ENCODE peak calls at places on chromosome 2, in ten cellular contexts. K is tibial nerve, F is esophagus squamous epithelium, I is endothelial cell of umbilical vein, Q is right cardiac atrium, R is sigmoid colon, Z is tibial artery, P is A673, N is iPS DF 6.9, L is neuronal stem cell. T is an unnamed sample.

GRCh38 chr2:172082105-172082943 is 3.0 kb upstream of the DLX1 start:
- DNase-seq in K (no peak), F (no peak), I (no peak), Q (peak), R (no peak), Z (no peak), P (no peak), N (no peak), L (peak), T (no peak)

GRCh38 chr2:64831977-64832328 is 157.2 kb upstream of the SLC1A4 start:
- DNase-seq in K (no peak), F (no peak), I (no peak), Q (no peak), R (no peak), Z (no peak), P (no peak), N (no peak), L (no peak), T (no peak)

GRCh38 chr2:100962366-100963025 is 39.6 kb upstream of the RPL31 start:
- DNase-seq in K (no peak), F (no peak), I (no peak), Q (no peak), R (peak), Z (no peak), P (no peak), N (no peak), L (no peak), T (peak)

GRCh38 chr2:124804014-124804940 is 779.2 kb downstream of the CNTNAP5 start:
- DNase-seq in K (no peak), F (no peak), I (no peak), Q (no peak), R (no peak), Z (no peak), P (peak), N (peak), L (peak), T (no peak)

GRCh38 chr2:16296331-16297250 is 356.2 kb downstream of the MYCN start:
- DNase-seq in K (no peak), F (no peak), I (no peak), Q (no peak), R (no peak), Z (no peak), P (no peak), N (no peak), L (no peak), T (no peak)

GRCh38 chr2:85712849-85713612 is 18.9 kb downstream of the GNLY start:
- DNase-seq in K (no peak), F (no peak), I (peak), Q (peak), R (no peak), Z (peak), P (no peak), N (no peak), L (no peak), T (peak)

GRCh38 chr2:44016282-44016681 is 20.5 kb upstream of the LRPPRC start:
- DNase-seq in K (no peak), F (no peak), I (peak), Q (peak), R (no peak), Z (no peak), P (peak), N (peak), L (peak), T (no peak)

GRCh38 chr2:133240505-133241230 is 327.6 kb downstream of the NCKAP5 start:
- DNase-seq in K (no peak), F (no peak), I (peak), Q (no peak), R (no peak), Z (no peak), P (peak), N (no peak), L (no peak), T (no peak)

GRCh38 chr2:86000131-86000937 is 105.4 kb downstream of the POLR1A start:
- DNase-seq in K (no peak), F (no peak), I (peak), Q (no peak), R (no peak), Z (no peak), P (peak), N (no peak), L (no peak), T (no peak)

GRCh38 chr2:239299218-239299939 is 101.4 kb downstream of the HDAC4 start:
- DNase-seq in K (no peak), F (no peak), I (no peak), Q (peak), R (peak), Z (peak), P (no peak), N (no peak), L (no peak), T (peak)

GRCh38 chr2:235594964-235595363 is 101.1 kb downstream of the AGAP1 start:
- DNase-seq in K (no peak), F (no peak), I (no peak), Q (no peak), R (no peak), Z (no peak), P (no peak), N (no peak), L (no peak), T (no peak)

GRCh38 chr2:159209341-159210306 is 76.9 kb downstream of the WDSUB1 start:
- DNase-seq in K (no peak), F (no peak), I (no peak), Q (peak), R (no peak), Z (no peak), P (no peak), N (no peak), L (no peak), T (no peak)

GRCh38 chr2:102206666-102207341 is 20.0 kb downstream of the IL1RL2 start:
- DNase-seq in K (no peak), F (no peak), I (no peak), Q (no peak), R (no peak), Z (no peak), P (no peak), N (no peak), L (no peak), T (no peak)

GRCh38 chr2:25131567-25132295 is 36.6 kb downstream of the POMC start:
- DNase-seq in K (peak), F (no peak), I (no peak), Q (peak), R (no peak), Z (no peak), P (no peak), N (no peak), L (peak), T (peak)

GRCh38 chr2:74149249-74149530 is 1.5 kb upstream of the BOLA3 start:
- DNase-seq in K (no peak), F (no peak), I (no peak), Q (no peak), R (no peak), Z (no peak), P (no peak), N (no peak), L (no peak), T (no peak)

GRCh38 chr2:24512404-24512803 is 21.4 kb downstream of the NCOA1 start:
- DNase-seq in K (no peak), F (no peak), I (no peak), Q (no peak), R (no peak), Z (no peak), P (no peak), N (no peak), L (no peak), T (no peak)

GRCh38 chr2:154637426-154637825 is 61.1 kb upstream of the KCNJ3 start:
- DNase-seq in K (no peak), F (no peak), I (no peak), Q (no peak), R (no peak), Z (no peak), P (no peak), N (no peak), L (no peak), T (no peak)

GRCh38 chr2:100826494-100826893 is 6.6 kb downstream of the NPAS2 start:
- DNase-seq in K (no peak), F (no peak), I (no peak), Q (no peak), R (no peak), Z (no peak), P (no peak), N (no peak), L (no peak), T (no peak)

GRCh38 chr2:190446750-190447516 is 38.8 kb downstream of the MFSD6 start:
- DNase-seq in K (no peak), F (no peak), I (no peak), Q (no peak), R (no peak), Z (no peak), P (no peak), N (no peak), L (no peak), T (no peak)

GRCh38 chr2:219570194-219570923 is 980 bp downstream of the OBSL1 start:
- DNase-seq in K (no peak), F (no peak), I (peak), Q (peak), R (no peak), Z (no peak), P (no peak), N (no peak), L (peak), T (peak)

GRCh38 chr2:183543731-183544130 is 419.5 kb downstream of the NUP35 start:
- DNase-seq in K (no peak), F (no peak), I (no peak), Q (no peak), R (no peak), Z (no peak), P (no peak), N (no peak), L (no peak), T (peak)

GRCh38 chr2:52995439-52995838 is 772.2 kb upstream of the CHAC2 start:
- DNase-seq in K (no peak), F (no peak), I (no peak), Q (no peak), R (no peak), Z (no peak), P (peak), N (no peak), L (no peak), T (no peak)

GRCh38 chr2:202038471-202039277 is 5.0 kb downstream of the FZD7 start:
- DNase-seq in K (no peak), F (no peak), I (no peak), Q (peak), R (no peak), Z (no peak), P (no peak), N (no peak), L (no peak), T (no peak)

GRCh38 chr2:133342283-133342895 is 225.9 kb downstream of the NCKAP5 start:
- DNase-seq in K (no peak), F (no peak), I (no peak), Q (no peak), R (no peak), Z (no peak), P (no peak), N (no peak), L (peak), T (no peak)

GRCh38 chr2:121640380-121641326 is 8.6 kb downstream of the CLASP1 start:
- DNase-seq in K (no peak), F (no peak), I (no peak), Q (no peak), R (no peak), Z (no peak), P (no peak), N (no peak), L (no peak), T (no peak)

GRCh38 chr2:152504618-152505017 is 169.6 kb downstream of the FMNL2 start:
- DNase-seq in K (no peak), F (no peak), I (no peak), Q (no peak), R (no peak), Z (no peak), P (no peak), N (no peak), L (no peak), T (no peak)

GRCh38 chr2:23803965-23804542 is 122.9 kb downstream of the ATAD2B start:
- DNase-seq in K (no peak), F (no peak), I (peak), Q (peak), R (no peak), Z (no peak), P (peak), N (peak), L (no peak), T (peak)

GRCh38 chr2:202101049-202101579 is 28.1 kb downstream of the KIAA2012 start:
- DNase-seq in K (no peak), F (no peak), I (no peak), Q (no peak), R (no peak), Z (no peak), P (no peak), N (no peak), L (no peak), T (no peak)

GRCh38 chr2:6254446-6254845 is 562.3 kb downstream of the SOX11 start:
- DNase-seq in K (no peak), F (no peak), I (no peak), Q (no peak), R (no peak), Z (no peak), P (peak), N (no peak), L (no peak), T (no peak)
- H3K27ac ChIP-seq in K (no peak), F (no peak), I (no peak), Q (no peak), R (no peak), Z (no peak), P (no peak), N (no peak), L (no peak), T (no peak)

GRCh38 chr2:98027535-98027934 is 31.8 kb upstream of the TMEM131 start:
- DNase-seq in K (no peak), F (no peak), I (no peak), Q (no peak), R (no peak), Z (no peak), P (no peak), N (no peak), L (no peak), T (no peak)

GRCh38 chr2:98028931-98029717 is 33.4 kb upstream of the TMEM131 start:
- DNase-seq in K (no peak), F (no peak), I (no peak), Q (no peak), R (no peak), Z (no peak), P (no peak), N (no peak), L (no peak), T (no peak)

GRCh38 chr2:98026927-98027522 is 31.3 kb upstream of the TMEM131 start:
- DNase-seq in K (no peak), F (no peak), I (no peak), Q (no peak), R (no peak), Z (no peak), P (no peak), N (no peak), L (no peak), T (no peak)

GRCh38 chr2:98029718-98030222 is 34.0 kb upstream of the TMEM131 start:
- DNase-seq in K (no peak), F (no peak), I (no peak), Q (no peak), R (no peak), Z (no peak), P (no peak), N (no peak), L (no peak), T (no peak)

DNA sequence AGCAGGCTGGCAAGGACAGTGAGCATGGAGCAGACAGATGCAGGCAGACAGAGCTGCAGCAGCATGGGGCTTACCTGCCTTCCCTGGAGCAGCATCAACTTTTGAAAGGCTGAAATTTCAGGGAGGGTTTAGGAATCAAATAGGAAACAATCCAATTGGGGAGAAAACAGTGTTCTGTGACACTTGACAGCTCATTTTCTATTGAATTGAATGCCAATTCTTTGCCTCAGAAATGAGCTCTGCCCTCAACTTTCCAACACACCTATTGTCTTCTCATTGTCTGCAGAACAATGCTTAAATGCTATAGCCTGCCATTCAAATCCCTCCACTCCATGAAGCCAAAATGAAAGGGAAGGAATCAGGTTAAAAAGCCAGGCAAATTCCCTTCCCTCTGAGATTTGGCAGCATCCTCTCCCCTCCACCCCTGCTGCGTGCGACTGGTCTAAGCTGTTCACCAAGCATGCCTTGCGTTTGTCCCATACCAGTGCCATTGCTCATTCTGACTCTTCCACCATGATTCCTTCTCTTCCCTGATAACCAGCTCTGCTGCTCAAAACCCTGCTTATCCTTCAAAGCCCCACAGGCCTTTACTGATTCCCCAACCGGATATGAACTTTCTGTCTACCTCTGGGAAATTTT is 32.3 kb upstream of the TMEM131 start:
- DNase-seq in K (no peak), F (no peak), I (no peak), Q (no peak), R (no peak), Z (no peak), P (no peak), N (no peak), L (peak), T (no peak)
- H3K4me3 ChIP-seq in K (no peak), F (no peak), I (no peak), Q (no peak), R (no peak), Z (no peak), P (no peak), N (no peak), L (no peak), T (no peak)

DNA sequence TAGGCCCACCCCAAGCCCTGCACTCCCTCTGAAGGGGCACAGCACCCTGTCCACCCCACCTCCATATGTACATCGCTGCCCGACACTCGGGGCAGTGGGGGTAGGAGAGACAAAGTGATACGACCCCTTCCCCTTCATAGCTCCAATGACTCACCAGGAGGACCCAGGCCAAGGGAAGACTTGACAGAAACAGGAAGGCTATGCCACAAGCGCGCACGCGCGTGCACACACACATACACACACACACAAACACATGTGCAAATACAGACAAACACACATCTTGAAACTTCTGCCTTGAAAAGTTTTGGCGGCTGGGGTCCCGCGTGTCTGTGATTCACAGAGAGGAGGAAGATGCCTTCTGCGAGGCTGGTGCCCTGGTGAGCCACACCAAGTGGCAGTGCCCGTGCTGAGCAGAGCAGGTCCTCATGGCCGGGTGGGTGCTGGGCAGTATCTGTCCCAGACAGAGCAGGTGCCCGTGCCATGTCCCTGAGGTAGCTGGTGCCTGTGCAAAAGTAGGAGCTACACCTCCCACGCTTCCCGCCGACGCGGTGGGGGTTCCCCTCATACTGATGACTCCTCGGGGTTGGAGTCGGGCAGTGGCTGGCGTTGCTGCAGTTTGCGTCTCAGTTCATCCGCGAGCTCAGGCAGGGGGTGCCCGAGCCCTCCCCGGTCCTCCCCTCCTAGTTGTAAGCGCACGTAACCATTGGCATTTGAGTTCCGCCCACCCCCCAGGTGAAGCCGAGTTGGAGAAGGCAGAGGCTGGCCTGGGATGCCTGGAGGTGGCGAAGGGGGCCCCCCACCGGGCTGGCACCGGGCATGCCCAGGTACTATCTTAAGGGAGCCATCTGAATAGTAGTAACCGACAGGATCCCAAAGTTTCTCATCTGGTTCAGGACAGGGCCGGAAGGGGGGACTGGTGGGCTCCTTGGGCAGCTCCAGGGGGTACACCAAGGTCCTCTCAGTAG is 2.5 kb upstream of the ANKRD39 start:
- DNase-seq in K (no peak), F (no peak), I (no peak), Q (peak), R (peak), Z (no peak), P (no peak), N (no peak), L (no peak), T (no peak)
- H3K27ac ChIP-seq in K (peak), F (peak), I (no peak), Q (no peak), R (peak), Z (peak), P (no peak), N (no peak), L (no peak), T (no peak)

GRCh38 chr2:132038179-132038882 is 123.4 kb downstream of the ANKRD30BL start:
- DNase-seq in K (no peak), F (no peak), I (no peak), Q (no peak), R (no peak), Z (no peak), P (no peak), N (no peak), L (peak), T (no peak)

GRCh38 chr2:132033949-132034348 is 127.8 kb downstream of the ANKRD30BL start:
- DNase-seq in K (no peak), F (no peak), I (no peak), Q (no peak), R (no peak), Z (no peak), P (no peak), N (no peak), L (no peak), T (no peak)

GRCh38 chr2:132033365-132033764 is 128.4 kb downstream of the ANKRD30BL start:
- DNase-seq in K (no peak), F (no peak), I (no peak), Q (no peak), R (no peak), Z (no peak), P (no peak), N (no peak), L (no peak), T (no peak)

GRCh38 chr2:132034646-132035045 is 127.1 kb downstream of the ANKRD30BL start:
- DNase-seq in K (no peak), F (no peak), I (no peak), Q (no peak), R (no peak), Z (no peak), P (no peak), N (no peak), L (no peak), T (no peak)

DNA sequence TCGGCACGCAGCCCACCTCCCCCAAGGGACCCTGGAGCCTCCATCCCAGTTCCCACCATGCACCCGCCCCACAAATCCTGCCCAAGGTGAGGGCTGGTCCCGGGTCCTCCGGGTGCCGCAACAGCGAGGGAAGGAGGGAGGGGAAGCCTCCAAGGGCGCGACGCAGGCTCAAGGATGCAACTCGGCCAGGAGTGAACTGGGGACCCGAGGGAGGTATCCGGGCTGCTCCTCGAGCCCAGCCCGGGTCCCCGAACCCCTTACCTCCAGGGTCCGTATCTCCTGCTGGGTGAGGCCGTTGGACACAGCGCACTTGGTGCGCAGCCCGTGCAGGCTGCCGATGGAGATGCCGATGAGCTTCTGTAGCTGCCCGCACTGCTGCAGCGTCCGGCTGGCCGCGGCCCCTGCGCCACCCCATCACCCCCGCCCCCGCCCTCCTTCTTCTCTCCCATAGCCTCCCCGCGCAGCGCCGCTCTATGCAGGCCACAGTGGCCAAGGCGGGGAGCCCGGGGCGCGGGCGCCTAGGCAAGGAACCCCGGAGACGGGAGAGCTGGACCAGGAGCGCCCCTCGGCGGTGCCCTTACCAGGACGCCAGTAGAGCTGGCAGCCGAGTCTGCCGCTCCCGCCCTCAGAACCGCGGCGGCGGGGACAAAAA is 124.1 kb downstream of the ANKRD30BL start:
- DNase-seq in K (no peak), F (no peak), I (peak), Q (peak), R (peak), Z (no peak), P (peak), N (no peak), L (peak), T (peak)
- H3K4me3 ChIP-seq in K (peak), F (peak), I (no peak), Q (peak), R (peak), Z (peak), P (peak), N (peak), L (peak), T (peak)

GRCh38 chr2:148184967-148185366 is 164.1 kb downstream of the MBD5 start:
- DNase-seq in K (no peak), F (no peak), I (no peak), Q (no peak), R (no peak), Z (no peak), P (no peak), N (no peak), L (no peak), T (no peak)

GRCh38 chr2:148177559-148177958 is 156.7 kb downstream of the MBD5 start:
- DNase-seq in K (no peak), F (no peak), I (no peak), Q (no peak), R (no peak), Z (no peak), P (no peak), N (no peak), L (no peak), T (no peak)

GRCh38 chr2:148179724-148180123 is 158.8 kb downstream of the MBD5 start:
- DNase-seq in K (no peak), F (no peak), I (no peak), Q (no peak), R (no peak), Z (no peak), P (no peak), N (no peak), L (no peak), T (no peak)
- H3K27ac ChIP-seq in K (no peak), F (no peak), I (no peak), Q (no peak), R (no peak), Z (no peak), P (no peak), N (no peak), L (no peak), T (no peak)